ENCODE peak calls at places on chromosomes 6 and 20, in four cellular contexts. U, P, E and X are unnamed samples. For H3K36me3, the result is how much of the 10 kb centered on the place peaks cover.

GRCh38 chr20:29873946-29874345 is 1383.5 kb upstream of the DEFB115 start:
- DNase-seq in E (peak), P (no peak), U (no peak), X (peak)

GRCh38 chr6:67045076-67045475 is 1338.0 kb upstream of the EYS start:
- DNase-seq in P (no peak), U (no peak), E (no peak), X (no peak)

GRCh38 chr6:162622572-162622971 is 105.0 kb downstream of the PRKN start:
- DNase-seq in E (no peak), U (no peak), P (no peak), X (no peak)

GRCh38 chr6:143569035-143569434 is 57.5 kb upstream of the FUCA2 start:
- DNase-seq in E (peak), U (peak), P (no peak), X (no peak)

GRCh38 chr20:64137598-64138031 is 26.6 kb upstream of the MYT1 start:
- DNase-seq in U (no peak), E (no peak), P (no peak), X (no peak)

GRCh38 chr6:81575446-81575845 is 177.0 kb downstream of the TENT5A start:
- DNase-seq in P (no peak), U (no peak), E (peak), X (peak)

GRCh38 chr6:3193102-3193837 is 34.2 kb downstream of the TUBB2B start:
- DNase-seq in P (no peak), U (no peak), E (no peak), X (no peak)

GRCh38 chr6:4567141-4567540 is 209.1 kb upstream of the CDYL start:
- DNase-seq in P (no peak), U (peak), E (peak), X (peak)

GRCh38 chr20:19885981-19886665 is 128.1 kb downstream of the RIN2 start:
- DNase-seq in E (peak), P (no peak), U (peak), X (no peak)

GRCh38 chr20:50783390-50783789 is 11.5 kb upstream of the BCAS4 start:
- DNase-seq in P (no peak), E (no peak), U (no peak), X (no peak)

GRCh38 chr20:44008806-44009678 is 94.4 kb downstream of the TOX2 start:
- DNase-seq in U (peak), P (no peak), E (no peak), X (no peak)

GRCh38 chr6:31877651-31878161 is 1.1 kb downstream of the SLC44A4 start:
- DNase-seq in U (no peak), P (no peak), E (no peak), X (no peak)

GRCh38 chr6:4401408-4402367 is 266.3 kb upstream of the ECI2 start:
- DNase-seq in E (peak), P (no peak), U (no peak), X (no peak)

GRCh38 chr6:45297302-45297701 is 30.8 kb upstream of the RUNX2 start:
- DNase-seq in U (no peak), E (no peak), P (no peak), X (peak)

GRCh38 chr6:170271771-170272314 is 19.0 kb downstream of the DLL1 start:
- DNase-seq in U (no peak), P (peak), E (no peak), X (no peak)

GRCh38 chr6:63272397-63272796 is 47.4 kb downstream of the LGSN start:
- DNase-seq in P (no peak), U (peak), E (no peak), X (peak)

GRCh38 chr6:169885831-169886230 is 134.4 kb downstream of the ERMARD start:
- DNase-seq in P (no peak), E (no peak), U (no peak), X (no peak)

GRCh38 chr6:7148100-7148822 is 40.5 kb downstream of the RREB1 start:
- DNase-seq in P (no peak), U (peak), E (peak), X (peak)

GRCh38 chr6:15588966-15589634 is 73.7 kb downstream of the DTNBP1 start:
- DNase-seq in P (no peak), U (peak), E (peak), X (peak)

GRCh38 chr6:101402618-101403002 is 9.1 kb downstream of the GRIK2 start:
- DNase-seq in P (no peak), U (no peak), E (no peak), X (peak)

GRCh38 chr6:11535801-11536230 is 1.7 kb upstream of the TMEM170B start:
- DNase-seq in E (peak), P (no peak), U (peak), X (peak)

GRCh38 chr6:113907107-113907506 is 50.0 kb downstream of the MARCKS start:
- DNase-seq in E (no peak), U (no peak), P (no peak), X (peak)

GRCh38 chr6:36832313-36832712 is 6.9 kb downstream of the CPNE5 start:
- DNase-seq in E (no peak), P (no peak), U (no peak), X (no peak)

GRCh38 chr6:7954477-7955200 is 44.1 kb upstream of the TXNDC5 start:
- DNase-seq in E (no peak), U (no peak), P (no peak), X (no peak)

GRCh38 chr6:165701564-165702354 is 38.7 kb upstream of the PDE10A start:
- DNase-seq in E (no peak), P (no peak), U (no peak), X (no peak)

GRCh38 chr6:44739163-44739562 is 351.7 kb downstream of the CDC5L start:
- DNase-seq in P (no peak), E (peak), U (no peak), X (no peak)

GRCh38 chr6:170080828-170081368 is 210.0 kb downstream of the DLL1 start:
- DNase-seq in E (no peak), P (no peak), U (no peak), X (no peak)

GRCh38 chr6:37123957-37124729 is 45.8 kb upstream of the PIM1 start:
- DNase-seq in E (no peak), U (no peak), P (no peak), X (no peak)

GRCh38 chr20:45218133-45218532 is 3.0 kb upstream of the SEMG2 start:
- DNase-seq in E (no peak), P (no peak), U (peak), X (no peak)

GRCh38 chr20:41423026-41423425 is 56.4 kb upstream of the EMILIN3 start:
- DNase-seq in U (no peak), P (no peak), E (no peak), X (peak)

GRCh38 chr20:59121714-59122376 is 41.8 kb upstream of the ZNF831 start:
- DNase-seq in E (no peak), P (no peak), U (no peak), X (no peak)

GRCh38 chr6:19692506-19693298 is 144.5 kb upstream of the ID4 start:
- DNase-seq in E (no peak), P (no peak), U (no peak), X (peak)

DNA sequence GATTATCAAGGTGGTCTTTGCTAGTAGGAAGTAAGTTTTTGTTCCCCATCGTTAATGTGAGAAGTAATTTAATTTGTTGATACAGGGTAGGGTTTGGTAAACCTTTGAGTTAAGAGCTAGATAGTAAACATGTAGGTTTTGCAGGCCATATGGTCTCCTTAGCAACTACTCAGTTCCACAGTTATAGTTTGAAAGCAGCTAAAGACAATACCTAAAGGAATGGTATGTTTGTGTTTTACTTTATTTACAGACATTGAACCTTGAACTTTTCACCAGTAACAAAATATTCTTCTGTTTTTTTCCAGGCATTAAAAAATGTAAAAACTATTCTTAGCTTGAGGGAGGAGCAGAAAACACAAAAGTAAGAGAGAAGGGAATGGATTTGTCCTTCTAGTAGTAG is 1.7 kb downstream of the CAP2 start:
- DNase-seq in E (no peak), P (no peak), U (no peak), X (no peak)
- H3K9ac ChIP-seq in E (no peak), P (no peak), U (no peak), X (no peak)

DNA sequence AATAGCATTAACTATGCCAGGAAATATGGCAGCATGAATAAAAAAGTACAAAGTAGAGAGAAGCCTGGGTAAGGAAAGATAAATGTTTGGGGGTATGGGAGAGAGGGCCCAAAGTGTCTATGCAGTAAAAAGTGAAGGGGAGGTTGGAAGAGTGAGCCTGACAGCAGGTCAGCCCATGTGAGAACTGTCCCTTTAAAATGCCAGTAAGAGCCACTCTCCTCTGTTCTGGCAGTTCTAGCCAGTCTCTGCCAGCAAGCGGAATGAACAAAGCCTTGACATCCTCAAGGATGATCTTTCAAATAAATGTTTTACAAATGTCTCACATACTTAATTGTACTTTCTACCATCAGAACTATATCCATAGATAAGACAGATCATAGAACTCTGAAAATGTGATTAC is 164.5 kb downstream of the DST start:
- DNase-seq in P (no peak), E (no peak), U (no peak), X (no peak)
- H3K36me3 ChIP-seq in P (under half), E (under half), U (under half), X (half or more)

GRCh38 chr6:47200536-47201334 is 109.0 kb downstream of the TNFRSF21 start:
- DNase-seq in P (no peak), U (peak), E (peak), X (no peak)
- H3K4me3 ChIP-seq in P (no peak), U (no peak), E (no peak), X (no peak)

GRCh38 chr6:20835315-20836010 is 301.2 kb downstream of the CDKAL1 start:
- DNase-seq in E (no peak), P (no peak), U (peak), X (no peak)
- H3K9ac ChIP-seq in E (no peak), P (no peak), U (no peak), X (no peak)